ENCODE peak calls at places on chromosomes 6 and 20, in six cellular contexts. One of them, this sample, is unnamed.

GRCh38 chr6:23244300-23244699 is 674.9 kb downstream of the HDGFL1 start:
- DNase-seq in IMR-90: peak; percentile 94
- DNase-seq in mesenchymal stem cell: peak; percentile 24
- DNase-seq in H1: no peak
- DNase-seq in H9: no peak
- DNase-seq in neuronal stem cell: no peak
- DNase-seq in this sample: no peak

GRCh38 chr6:144007779-144008500 is at the start of gene PLAGL1:
- DNase-seq in mesenchymal stem cell: peak; percentile 73
- DNase-seq in H1: no peak
- DNase-seq in IMR-90: peak; percentile 55
- DNase-seq in H9: peak; percentile 35
- DNase-seq in neuronal stem cell: peak; percentile 12
- DNase-seq in this sample: peak; percentile 37

GRCh38 chr6:131765081-131765852 is 42.6 kb upstream of the ENPP1 start:
- DNase-seq in H1: no peak
- DNase-seq in IMR-90: peak; percentile 74
- DNase-seq in neuronal stem cell: no peak
- DNase-seq in mesenchymal stem cell: peak; percentile 78
- DNase-seq in H9: no peak
- DNase-seq in this sample: peak; percentile 71

GRCh38 chr6:124099520-124099919 is 295.9 kb downstream of the NKAIN2 start:
- DNase-seq in neuronal stem cell: peak; percentile 54
- DNase-seq in IMR-90: no peak
- DNase-seq in H1: no peak
- DNase-seq in mesenchymal stem cell: no peak
- DNase-seq in H9: no peak
- DNase-seq in this sample: no peak

GRCh38 chr6:44306710-44307109 is 6.4 kb downstream of the AARS2 start:
- DNase-seq in H1: no peak
- DNase-seq in H9: no peak
- DNase-seq in mesenchymal stem cell: no peak
- DNase-seq in IMR-90: no peak
- DNase-seq in neuronal stem cell: no peak
- DNase-seq in this sample: no peak

GRCh38 chr20:45138451-45139300 is 14.4 kb upstream of the WFDC12 start:
- DNase-seq in H9: peak; percentile 84
- DNase-seq in mesenchymal stem cell: no peak
- DNase-seq in H1: peak; percentile 56
- DNase-seq in IMR-90: no peak
- DNase-seq in neuronal stem cell: peak; percentile 36
- DNase-seq in this sample: peak; percentile 87

GRCh38 chr6:35096129-35096852 is 44.8 kb downstream of the TCP11 start:
- DNase-seq in H9: no peak
- DNase-seq in IMR-90: peak; percentile 81
- DNase-seq in mesenchymal stem cell: peak; percentile 88
- DNase-seq in neuronal stem cell: no peak
- DNase-seq in H1: no peak
- DNase-seq in this sample: peak; percentile 94

GRCh38 chr6:159529820-159530405 is 163.1 kb downstream of the SOD2 start:
- DNase-seq in mesenchymal stem cell: no peak
- DNase-seq in neuronal stem cell: no peak
- DNase-seq in IMR-90: no peak
- DNase-seq in H1: no peak
- DNase-seq in H9: no peak
- DNase-seq in this sample: no peak

GRCh38 chr20:23928788-23929187 is 49.2 kb upstream of the CST5 start:
- DNase-seq in H9: no peak
- DNase-seq in neuronal stem cell: no peak
- DNase-seq in H1: no peak
- DNase-seq in mesenchymal stem cell: no peak
- DNase-seq in IMR-90: no peak
- DNase-seq in this sample: no peak

GRCh38 chr20:330233-331149 is 5.1 kb downstream of the SOX12 start:
- DNase-seq in H9: peak; percentile 72
- DNase-seq in mesenchymal stem cell: peak; percentile 83
- DNase-seq in IMR-90: peak; percentile 66
- DNase-seq in neuronal stem cell: peak; percentile 67
- DNase-seq in H1: no peak
- DNase-seq in this sample: peak; percentile 64

GRCh38 chr6:135985471-135985870 is 134.0 kb downstream of the PDE7B start:
- DNase-seq in H9: no peak
- DNase-seq in IMR-90: no peak
- DNase-seq in H1: no peak
- DNase-seq in mesenchymal stem cell: no peak
- DNase-seq in neuronal stem cell: no peak
- DNase-seq in this sample: no peak

GRCh38 chr6:42659806-42660205 is 62.6 kb downstream of the PRPH2 start:
- DNase-seq in H1: no peak
- DNase-seq in neuronal stem cell: no peak
- DNase-seq in IMR-90: no peak
- DNase-seq in H9: no peak
- DNase-seq in mesenchymal stem cell: no peak
- DNase-seq in this sample: no peak

GRCh38 chr6:74222768-74223321 is 526.8 kb downstream of the CD109 start:
- DNase-seq in IMR-90: peak; percentile 89
- DNase-seq in neuronal stem cell: peak; percentile 26
- DNase-seq in H9: peak; percentile 58
- DNase-seq in H1: peak; percentile 29
- DNase-seq in mesenchymal stem cell: peak; percentile 80
- DNase-seq in this sample: no peak

GRCh38 chr6:167682125-167682524 is 144.6 kb upstream of the AFDN start:
- DNase-seq in H1: no peak
- DNase-seq in neuronal stem cell: no peak
- DNase-seq in IMR-90: no peak
- DNase-seq in H9: no peak
- DNase-seq in mesenchymal stem cell: no peak
- DNase-seq in this sample: no peak

GRCh38 chr6:167685654-167686053 is 141.1 kb upstream of the AFDN start:
- DNase-seq in neuronal stem cell: no peak
- DNase-seq in IMR-90: no peak
- DNase-seq in H9: no peak
- DNase-seq in H1: no peak
- DNase-seq in mesenchymal stem cell: no peak
- DNase-seq in this sample: no peak

GRCh38 chr6:167682546-167683027 is 144.1 kb upstream of the AFDN start:
- DNase-seq in H9: no peak
- DNase-seq in IMR-90: no peak
- DNase-seq in H1: no peak
- DNase-seq in mesenchymal stem cell: no peak
- DNase-seq in neuronal stem cell: no peak
- DNase-seq in this sample: no peak

GRCh38 chr6:167684276-167685104 is 142.2 kb upstream of the AFDN start:
- DNase-seq in H9: peak; percentile 56
- DNase-seq in mesenchymal stem cell: no peak
- DNase-seq in IMR-90: no peak
- DNase-seq in neuronal stem cell: no peak
- DNase-seq in H1: no peak
- DNase-seq in this sample: no peak

DNA sequence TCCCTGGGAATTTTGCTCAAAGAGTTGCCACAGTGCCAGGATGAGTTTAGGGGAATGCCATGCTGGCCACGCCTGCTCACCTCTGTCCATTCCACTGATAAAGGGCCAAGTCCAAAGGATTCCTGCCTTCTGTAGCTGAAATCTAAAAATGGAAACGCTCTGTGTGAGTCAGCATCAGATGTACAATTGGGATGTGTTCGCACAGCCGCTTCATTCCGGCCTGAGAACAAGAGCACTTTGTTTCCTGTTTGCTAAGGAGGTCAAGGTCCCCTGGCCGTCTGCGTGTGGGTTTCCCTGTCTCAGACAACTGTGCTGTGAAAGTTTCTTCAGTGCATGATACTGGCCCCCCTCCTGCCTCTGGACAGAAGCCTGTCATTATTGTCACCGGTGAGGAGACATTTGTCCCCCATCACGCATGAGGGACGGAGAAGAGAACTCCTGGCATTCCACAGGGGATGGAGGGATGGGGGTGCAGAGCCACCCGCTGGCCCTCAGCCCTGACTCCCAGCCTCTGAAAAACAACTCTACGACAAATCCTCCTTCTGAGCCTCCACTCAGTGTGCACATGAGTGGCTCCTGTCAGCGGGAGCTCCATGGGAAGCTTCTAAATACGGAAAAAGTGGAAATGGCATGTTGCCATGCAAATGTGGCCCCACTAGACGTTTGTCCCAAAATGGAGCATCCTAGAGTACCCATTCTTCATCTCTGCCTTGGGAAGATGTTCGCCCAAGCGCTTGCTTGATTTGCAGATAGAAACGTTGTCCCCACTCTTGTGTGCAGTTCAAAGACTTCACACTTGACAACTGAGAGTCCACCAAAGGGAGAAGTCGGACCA is 143.5 kb upstream of the AFDN start:
- DNase-seq in neuronal stem cell: no peak
- DNase-seq in IMR-90: peak; percentile 19
- DNase-seq in H1: no peak
- DNase-seq in H9: no peak
- DNase-seq in mesenchymal stem cell: peak; percentile 95
- DNase-seq in this sample: peak; percentile 6
- H2AK5ac ChIP-seq in neuronal stem cell: peak overlapping the region; percentile 61
- H2AK5ac ChIP-seq in IMR-90: no peak overlapping the region
- H2AK5ac ChIP-seq in H1: no peak overlapping the region
- H2AK5ac ChIP-seq in H9: no peak overlapping the region
- H2AK5ac ChIP-seq in mesenchymal stem cell: no peak overlapping the region
- H2AK5ac ChIP-seq in this sample: peak overlapping the region; percentile 13

DNA sequence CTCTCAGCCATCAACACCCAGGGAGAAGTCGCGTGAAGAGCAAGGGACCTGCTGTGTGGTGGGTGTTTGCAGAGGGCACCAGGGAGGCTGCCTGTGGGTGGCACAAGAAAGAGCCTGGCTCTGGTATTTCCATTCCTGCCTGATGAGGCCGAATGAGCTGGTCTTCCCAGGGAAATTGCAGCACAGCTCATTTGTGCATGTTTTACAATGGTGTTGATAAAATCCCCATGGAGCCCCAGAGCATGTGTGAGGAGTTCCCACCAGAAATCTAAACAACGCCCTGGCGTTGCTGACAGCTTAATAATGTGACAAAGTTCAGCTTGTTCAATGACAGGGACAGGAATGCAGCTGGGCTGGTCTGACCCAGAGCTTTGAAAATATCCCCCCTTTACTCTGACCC is 135.5 kb downstream of the CLIC5 start:
- DNase-seq in IMR-90: no peak
- DNase-seq in mesenchymal stem cell: peak; percentile 24
- DNase-seq in H9: no peak
- DNase-seq in H1: no peak
- DNase-seq in neuronal stem cell: no peak
- DNase-seq in this sample: peak; percentile 80
- H2AFZ ChIP-seq in IMR-90: no peak overlapping the region
- H2AFZ ChIP-seq in mesenchymal stem cell: no peak overlapping the region
- H2AFZ ChIP-seq in H9: no peak overlapping the region
- H2AFZ ChIP-seq in H1: no peak overlapping the region
- H2AFZ ChIP-seq in neuronal stem cell: no peak overlapping the region
- H2AFZ ChIP-seq in this sample: no peak overlapping the region

GRCh38 chr6:13331516-13332348 is 3.4 kb upstream of the TBC1D7 start:
- DNase-seq in H9: no peak
- DNase-seq in mesenchymal stem cell: peak; percentile 26
- DNase-seq in neuronal stem cell: no peak
- DNase-seq in H1: no peak
- DNase-seq in IMR-90: peak; percentile 29
- DNase-seq in this sample: no peak

GRCh38 chr6:13327691-13328075 is 654 bp downstream of the TBC1D7 start:
- DNase-seq in H1: no peak
- DNase-seq in H9: no peak
- DNase-seq in mesenchymal stem cell: no peak
- DNase-seq in neuronal stem cell: no peak
- DNase-seq in IMR-90: no peak
- DNase-seq in this sample: no peak

GRCh38 chr6:13328875-13329183 is 492 bp upstream of the TBC1D7 start:
- DNase-seq in mesenchymal stem cell: no peak
- DNase-seq in H1: no peak
- DNase-seq in neuronal stem cell: no peak
- DNase-seq in H9: no peak
- DNase-seq in IMR-90: no peak
- DNase-seq in this sample: no peak

GRCh38 chr6:13332349-13332706 is 4.0 kb upstream of the TBC1D7 start:
- DNase-seq in H9: no peak
- DNase-seq in IMR-90: no peak
- DNase-seq in mesenchymal stem cell: no peak
- DNase-seq in H1: no peak
- DNase-seq in neuronal stem cell: no peak
- DNase-seq in this sample: no peak

GRCh38 chr6:13328076-13328874 is at the start of gene TBC1D7:
- DNase-seq in H1: peak; percentile 79
- DNase-seq in IMR-90: peak; percentile 88
- DNase-seq in neuronal stem cell: peak; percentile 90
- DNase-seq in mesenchymal stem cell: peak; percentile 93
- DNase-seq in H9: peak; percentile 95
- DNase-seq in this sample: peak; percentile 94
- H2AK5ac ChIP-seq in H1: no peak within 1 kb of the TSS
- H2AK5ac ChIP-seq in IMR-90: peak within 1 kb of the TSS; percentile 48
- H2AK5ac ChIP-seq in neuronal stem cell: no peak within 1 kb of the TSS
- H2AK5ac ChIP-seq in mesenchymal stem cell: no peak within 1 kb of the TSS
- H2AK5ac ChIP-seq in H9: no peak within 1 kb of the TSS
- H2AK5ac ChIP-seq in this sample: no peak within 1 kb of the TSS

GRCh38 chr20:5612476-5613291 is 137.5 kb upstream of the SHLD1 start:
- DNase-seq in IMR-90: peak; percentile 85
- DNase-seq in neuronal stem cell: no peak
- DNase-seq in mesenchymal stem cell: peak; percentile 46
- DNase-seq in H9: no peak
- DNase-seq in H1: no peak
- DNase-seq in this sample: peak; percentile 27
- H2AFZ ChIP-seq in IMR-90: no peak overlapping the region
- H2AFZ ChIP-seq in neuronal stem cell: peak overlapping the region; percentile 58
- H2AFZ ChIP-seq in mesenchymal stem cell: no peak overlapping the region
- H2AFZ ChIP-seq in H9: no peak overlapping the region
- H2AFZ ChIP-seq in H1: no peak overlapping the region
- H2AFZ ChIP-seq in this sample: no peak overlapping the region

GRCh38 chr6:10598084-10598960 is 77.2 kb downstream of the GCNT2 start:
- DNase-seq in IMR-90: no peak
- DNase-seq in neuronal stem cell: no peak
- DNase-seq in mesenchymal stem cell: no peak
- DNase-seq in H1: no peak
- DNase-seq in H9: no peak
- DNase-seq in this sample: no peak
- H2AK5ac ChIP-seq in IMR-90: no peak overlapping the region
- H2AK5ac ChIP-seq in neuronal stem cell: no peak overlapping the region
- H2AK5ac ChIP-seq in mesenchymal stem cell: no peak overlapping the region
- H2AK5ac ChIP-seq in H1: no peak overlapping the region
- H2AK5ac ChIP-seq in H9: no peak overlapping the region
- H2AK5ac ChIP-seq in this sample: no peak overlapping the region

GRCh38 chr6:130583268-130583667 is 217.5 kb downstream of the TMEM200A start:
- DNase-seq in neuronal stem cell: no peak
- DNase-seq in H9: peak; percentile 30
- DNase-seq in IMR-90: no peak
- DNase-seq in mesenchymal stem cell: no peak
- DNase-seq in H1: no peak
- DNase-seq in this sample: no peak
- H2AFZ ChIP-seq in neuronal stem cell: no peak overlapping the region
- H2AFZ ChIP-seq in H9: no peak overlapping the region
- H2AFZ ChIP-seq in IMR-90: no peak overlapping the region
- H2AFZ ChIP-seq in mesenchymal stem cell: no peak overlapping the region
- H2AFZ ChIP-seq in H1: peak overlapping the region; percentile 1
- H2AFZ ChIP-seq in this sample: no peak overlapping the region